ENCODE peak calls at places on chromosome 16, in six cellular contexts. Z is fibroblast of lung, P is neural progenitor cell, Q is A549, E is mammary epithelial cell, N is stomach. G is an unnamed sample.
A peak's percentile ranks its signal among the peaks of the same experiment; 100 is the strongest.

GRCh38 chr16:50804290-50804907 is 62.5 kb downstream of the CYLD start:
- DNase-seq in E (no peak), Z (no peak), N (no peak), P (no peak), Q (no peak), G (no peak)

GRCh38 chr16:47059991-47060390 is 83.8 kb downstream of the NETO2 start:
- DNase-seq in E (no peak), Z (no peak), P (no peak), N (no peak), Q (no peak), G (peak; percentile 6)

GRCh38 chr16:424033-424622 is 1.3 kb upstream of the RAB11FIP3 start:
- DNase-seq in E (peak; percentile 93), Z (peak; percentile 98), Q (peak; percentile 50), P (peak; percentile 12), N (peak; percentile 35), G (no peak)

GRCh38 chr16:17866991-17867390 is 396.2 kb upstream of the XYLT1 start:
- DNase-seq in P (no peak), Z (no peak), Q (no peak), N (no peak), E (no peak), G (no peak)

GRCh38 chr16:65537336-65537735 is 415.5 kb upstream of the CDH11 start:
- DNase-seq in N (no peak), E (no peak), P (no peak), Q (no peak), Z (no peak), G (no peak)

GRCh38 chr16:10988164-10988803 is 43.9 kb downstream of the CLEC16A start:
- DNase-seq in E (no peak), Q (peak; percentile 28), P (peak; percentile 35), N (no peak), Z (no peak), G (no peak)

GRCh38 chr16:5979905-5980550 is 882.4 kb upstream of the EEF2KMT start:
- DNase-seq in Z (no peak), Q (no peak), E (no peak), P (no peak), N (no peak), G (no peak)

GRCh38 chr16:19238386-19238785 is 47.1 kb upstream of the CLEC19A start:
- DNase-seq in Q (no peak), E (no peak), Z (no peak), P (no peak), N (no peak), G (no peak)

GRCh38 chr16:1308036-1308976 is 1.1 kb upstream of the UBE2I start:
- DNase-seq in Z (peak; percentile 33), N (no peak), E (peak; percentile 58), P (no peak), Q (peak; percentile 53), G (no peak)

GRCh38 chr16:28974437-28975157 is at the start of gene SPNS1:
- DNase-seq in P (peak; percentile 99), E (peak; percentile 91), Z (peak; percentile 98), N (peak; percentile 98), Q (peak; percentile 97), G (peak; percentile 99)

GRCh38 chr16:55248494-55248893 is 75.5 kb upstream of the IRX6 start:
- DNase-seq in Z (no peak), P (no peak), E (no peak), N (no peak), Q (no peak), G (no peak)

GRCh38 chr16:73040735-73041402 is 7.1 kb downstream of the ZFHX3 start:
- DNase-seq in E (no peak), N (no peak), Q (no peak), P (no peak), Z (no peak), G (no peak)

GRCh38 chr16:73041644-73042043 is 6.3 kb downstream of the ZFHX3 start:
- DNase-seq in E (no peak), P (no peak), N (no peak), Q (no peak), Z (no peak), G (no peak)

GRCh38 chr16:73040136-73040535 is 7.8 kb downstream of the ZFHX3 start:
- DNase-seq in E (no peak), N (no peak), Z (no peak), P (peak; percentile 57), Q (no peak), G (no peak)

GRCh38 chr16:73043828-73044493 is 4.0 kb downstream of the ZFHX3 start:
- DNase-seq in Z (no peak), P (no peak), N (no peak), Q (no peak), E (no peak), G (no peak)

DNA sequence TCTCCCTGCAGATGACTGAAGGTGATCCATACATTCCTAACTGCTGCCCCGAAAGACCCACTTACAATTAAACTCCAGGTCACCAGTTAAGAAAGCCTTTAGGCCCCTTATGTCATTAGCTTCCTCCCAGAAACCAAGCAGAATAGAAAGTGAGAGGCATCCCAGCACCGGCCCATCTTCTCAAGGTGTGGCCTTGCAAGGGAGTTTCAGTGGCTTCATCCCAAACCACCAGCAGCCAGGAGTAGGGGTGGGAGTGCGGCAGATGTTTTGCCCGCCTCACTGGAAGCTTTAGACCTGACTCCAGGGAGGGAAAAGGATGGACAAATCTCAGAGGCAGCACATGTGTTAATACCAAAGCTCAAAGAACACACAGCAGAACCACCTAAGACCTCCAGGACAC is 5.1 kb downstream of the ZFHX3 start:
- DNase-seq in E (no peak), Z (no peak), Q (no peak), N (no peak), P (no peak), G (no peak)
- H3K4me3 ChIP-seq in E (no peak overlapping the region), Z (no peak overlapping the region), Q (no peak overlapping the region), N (no peak overlapping the region), P (no peak overlapping the region), G (no peak overlapping the region)

GRCh38 chr16:71896688-71897368 is 1.5 kb downstream of the IST1 start:
- DNase-seq in P (peak; percentile 13), N (no peak), Z (no peak), Q (no peak), E (no peak), G (no peak)
- H3K4me1 ChIP-seq in P (peaks cover 11% of the 10 kb centered on the region), N (peaks cover 63% of the 10 kb centered on the region), Z (peaks cover 3% of the 10 kb centered on the region), Q (peaks cover 26% of the 10 kb centered on the region), E (peaks cover 15% of the 10 kb centered on the region), G (peaks cover 37% of the 10 kb centered on the region)

GRCh38 chr16:26456074-26456473 is 610.7 kb upstream of the C16orf82 start:
- DNase-seq in Q (no peak), P (no peak), Z (no peak), E (no peak), N (no peak), G (no peak)

GRCh38 chr16:26457061-26457460 is 609.7 kb upstream of the C16orf82 start:
- DNase-seq in E (no peak), Z (no peak), Q (no peak), P (no peak), N (no peak), G (no peak)

GRCh38 chr16:26454102-26454501 is 612.6 kb upstream of the C16orf82 start:
- DNase-seq in N (no peak), E (peak; percentile 0), Z (no peak), Q (no peak), P (no peak), G (no peak)

GRCh38 chr16:26457896-26458295 is 608.8 kb upstream of the C16orf82 start:
- DNase-seq in Q (no peak), Z (no peak), N (no peak), P (no peak), E (no peak), G (no peak)

DNA sequence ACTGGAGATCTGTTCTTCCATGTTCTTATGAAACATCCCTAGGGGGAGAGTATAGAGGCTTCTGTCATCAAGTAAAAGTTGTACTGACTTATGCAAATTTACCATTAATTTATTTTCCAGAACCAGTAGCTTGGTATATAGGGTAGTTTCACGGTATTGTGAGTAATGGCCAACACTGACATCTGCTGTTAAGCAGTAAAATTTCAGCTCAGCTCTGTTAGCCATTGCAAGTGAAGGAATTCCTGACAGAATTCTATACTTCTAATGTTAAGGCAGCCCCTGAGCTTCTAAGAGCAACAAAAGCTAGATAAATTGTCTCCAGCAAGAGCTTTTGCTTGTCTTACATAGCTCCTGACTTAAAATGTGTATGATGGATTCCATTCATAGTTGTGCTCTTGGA is 613.5 kb upstream of the C16orf82 start:
- DNase-seq in Q (no peak), P (no peak), N (no peak), Z (no peak), E (no peak), G (no peak)
- TF ChIP-seq CTCF in Q (no peak), P (peak; percentile 40), N (no peak), Z (no peak), E (no peak), G (no peak)

GRCh38 chr16:29987371-29988085 is 7.9 kb downstream of the HIRIP3 start:
- DNase-seq in N (no peak), Z (no peak), Q (no peak), P (no peak), E (no peak), G (peak; percentile 65)
- H3K4me3 ChIP-seq in N (no peak overlapping the region), Z (no peak overlapping the region), Q (no peak overlapping the region), P (no peak overlapping the region), E (no peak overlapping the region), G (peak overlapping the region; percentile 16)

DNA sequence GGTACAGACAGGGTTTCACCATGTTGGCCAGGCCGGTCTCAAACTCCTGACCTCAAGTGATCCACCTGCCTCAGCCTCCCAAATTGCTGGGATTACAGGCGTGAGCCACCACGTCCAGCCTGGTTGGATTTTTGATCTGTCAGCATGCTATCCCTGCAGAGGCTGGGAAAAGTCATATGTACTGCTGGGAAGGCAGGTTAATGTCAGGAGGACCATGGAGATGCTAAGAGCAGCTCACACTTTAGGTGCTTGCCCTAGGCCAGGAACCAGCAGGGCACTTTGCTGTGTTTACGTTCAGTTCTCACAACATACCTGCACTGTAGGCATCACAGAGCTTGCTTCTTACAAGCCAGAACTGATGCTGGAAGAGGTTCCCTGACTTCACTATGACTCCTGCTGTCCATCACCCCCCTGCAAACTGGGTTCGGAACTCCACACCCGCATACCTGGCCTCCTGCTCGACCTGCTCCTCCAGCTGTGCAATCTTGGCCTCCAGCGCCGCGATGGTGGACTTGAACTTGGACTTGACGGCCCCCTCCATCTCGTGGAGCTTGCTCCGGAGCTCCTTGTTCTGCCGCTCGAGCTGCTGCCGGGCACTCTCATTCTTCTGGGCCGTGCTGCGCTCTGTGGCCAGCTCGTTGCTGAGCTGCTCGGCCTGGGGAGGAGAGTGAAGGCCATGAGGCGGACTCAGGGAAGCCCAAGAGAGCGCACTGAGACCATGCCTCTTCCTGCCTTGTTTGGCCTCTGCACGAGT is 66.8 kb downstream of the NDE1 start:
- DNase-seq in E (no peak), P (no peak), N (no peak), Q (no peak), Z (no peak), G (no peak)
- H3K4me1 ChIP-seq in E (no peaks in the 10 kb centered on the region), P (no peaks in the 10 kb centered on the region), N (no peaks in the 10 kb centered on the region), Q (no peaks in the 10 kb centered on the region), Z (no peaks in the 10 kb centered on the region), G (no peaks in the 10 kb centered on the region)

GRCh38 chr16:20359997-20360396 is 7.5 kb upstream of the UMOD start:
- DNase-seq in Z (no peak), P (peak; percentile 67), Q (no peak), E (no peak), N (no peak), G (no peak)
- TF ChIP-seq CTCF in Z (no peak), P (peak; percentile 73), Q (peak; percentile 6), E (no peak), N (no peak), G (peak; percentile 18)

G was measured in upper lobe of right lung.